ENCODE peak calls at places on chromosomes 16 and 17, in eight cellular contexts. L, M, I, T, V, P, K and X are unnamed samples.

GRCh38 chr16:53504665-53505064 is 1.7 kb upstream of the AKTIP start:
- DNase-seq in L (no peak), M (peak), I (no peak), T (no peak), V (no peak), P (no peak), K (no peak), X (no peak)

GRCh38 chr17:70636517-70637133 is 467.3 kb downstream of the KCNJ2 start:
- DNase-seq in L (no peak), M (peak), I (no peak), T (peak), V (peak), P (no peak), K (no peak), X (peak)

GRCh38 chr16:66168777-66169176 is 197.7 kb upstream of the CDH5 start:
- DNase-seq in L (no peak), M (no peak), I (no peak), T (no peak), V (no peak), P (no peak), K (no peak), X (no peak)

GRCh38 chr16:81365731-81366130 is 51.0 kb downstream of the GAN start:
- DNase-seq in L (no peak), M (no peak), I (no peak), T (no peak), V (no peak), P (no peak), K (no peak), X (no peak)

GRCh38 chr16:26645629-26646028 is 421.1 kb upstream of the C16orf82 start:
- DNase-seq in L (no peak), M (no peak), I (peak), T (no peak), V (peak), P (no peak), K (peak), X (peak)

GRCh38 chr16:12754824-12755543 is 48.7 kb downstream of the CPPED1 start:
- DNase-seq in L (no peak), M (no peak), I (no peak), T (no peak), V (no peak), P (no peak), K (no peak), X (no peak)

GRCh38 chr16:70612931-70613330 is 33.4 kb upstream of the IL34 start:
- DNase-seq in L (no peak), M (no peak), I (no peak), T (no peak), V (no peak), P (no peak), K (no peak), X (no peak)

GRCh38 chr16:67767953-67768352 is 38.4 kb downstream of the RANBP10 start:
- DNase-seq in L (no peak), M (no peak), I (no peak), T (peak), V (no peak), P (no peak), K (no peak), X (no peak)

GRCh38 chr16:55144656-55145055 is 179.3 kb upstream of the IRX6 start:
- DNase-seq in L (no peak), M (no peak), I (no peak), T (no peak), V (no peak), P (no peak), K (no peak), X (no peak)

GRCh38 chr17:76307966-76308338 is at the start of gene QRICH2:
- DNase-seq in L (no peak), M (no peak), I (no peak), T (no peak), V (no peak), P (no peak), K (no peak), X (no peak)

GRCh38 chr16:66222756-66223155 is 143.7 kb upstream of the CDH5 start:
- DNase-seq in L (no peak), M (no peak), I (no peak), T (no peak), V (no peak), P (no peak), K (no peak), X (no peak)

GRCh38 chr16:87918314-87918713 is 18.0 kb downstream of the CA5A start:
- DNase-seq in L (no peak), M (no peak), I (no peak), T (no peak), V (no peak), P (peak), K (no peak), X (no peak)

GRCh38 chr17:79979201-79979840 is 56.4 kb downstream of the TBC1D16 start:
- DNase-seq in L (no peak), M (no peak), I (no peak), T (no peak), V (no peak), P (no peak), K (no peak), X (no peak)

GRCh38 chr17:63519116-63519881 is 3.9 kb upstream of the KCNH6 start:
- DNase-seq in L (no peak), M (no peak), I (no peak), T (no peak), V (no peak), P (no peak), K (no peak), X (no peak)

GRCh38 chr16:8866118-8866883 is 2.5 kb downstream of the CARHSP1 start:
- DNase-seq in L (no peak), M (peak), I (no peak), T (no peak), V (peak), P (no peak), K (peak), X (no peak)

GRCh38 chr16:86899757-86900156 is 321.4 kb downstream of the FOXL1 start:
- DNase-seq in L (no peak), M (no peak), I (no peak), T (no peak), V (no peak), P (no peak), K (no peak), X (no peak)

GRCh38 chr16:12544477-12545291 is 259.0 kb downstream of the CPPED1 start:
- DNase-seq in L (no peak), M (no peak), I (no peak), T (no peak), V (no peak), P (no peak), K (no peak), X (no peak)

GRCh38 chr17:39229274-39229913 is 3.6 kb upstream of the STAC2 start:
- DNase-seq in L (peak), M (no peak), I (no peak), T (no peak), V (no peak), P (no peak), K (no peak), X (no peak)

GRCh38 chr16:11783319-11784047 is 13.6 kb downstream of the ZC3H7A start:
- DNase-seq in L (no peak), M (no peak), I (peak), T (no peak), V (no peak), P (no peak), K (no peak), X (peak)

GRCh38 chr16:63890072-63890471 is 1231.8 kb downstream of the CDH11 start:
- DNase-seq in L (no peak), M (peak), I (no peak), T (no peak), V (no peak), P (no peak), K (no peak), X (no peak)

GRCh38 chr17:7858487-7858832 is 657 bp downstream of the CYB5D1 start:
- DNase-seq in L (peak), M (peak), I (no peak), T (no peak), V (peak), P (no peak), K (no peak), X (no peak)

GRCh38 chr17:42687707-42688275 is 5.5 kb downstream of the CNTNAP1 start:
- DNase-seq in L (no peak), M (no peak), I (no peak), T (no peak), V (no peak), P (no peak), K (no peak), X (no peak)

GRCh38 chr16:9901-10665 is 43.3 kb downstream of the POLR3K start:
- DNase-seq in L (no peak), M (no peak), I (no peak), T (no peak), V (peak), P (no peak), K (no peak), X (no peak)

GRCh38 chr17:29614345-29615047 is 8.2 kb downstream of the CORO6 start:
- DNase-seq in L (no peak), M (no peak), I (no peak), T (no peak), V (no peak), P (no peak), K (no peak), X (no peak)

GRCh38 chr17:15257316-15257925 is 7.7 kb downstream of the PMP22 start:
- DNase-seq in L (no peak), M (peak), I (peak), T (peak), V (peak), P (peak), K (peak), X (peak)

GRCh38 chr16:89193576-89194293 is 6.6 kb downstream of the SLC22A31 start:
- DNase-seq in L (no peak), M (no peak), I (no peak), T (no peak), V (peak), P (no peak), K (no peak), X (no peak)

GRCh38 chr16:24577167-24577566 is 37.8 kb downstream of the RBBP6 start:
- DNase-seq in L (no peak), M (no peak), I (no peak), T (no peak), V (no peak), P (no peak), K (no peak), X (no peak)

GRCh38 chr17:1834378-1835149 is 4.8 kb downstream of the RPA1 start:
- DNase-seq in L (no peak), M (peak), I (peak), T (no peak), V (no peak), P (no peak), K (no peak), X (peak)

GRCh38 chr17:77914440-77915254 is 43.9 kb upstream of the TNRC6C start:
- DNase-seq in L (no peak), M (peak), I (no peak), T (no peak), V (peak), P (no peak), K (no peak), X (no peak)

GRCh38 chr17:29565643-29566472 is 979 bp downstream of the ABHD15 start:
- DNase-seq in L (peak), M (peak), I (peak), T (no peak), V (no peak), P (no peak), K (no peak), X (no peak)

GRCh38 chr17:61581611-61582349 is 9.2 kb downstream of the NACA2 start:
- DNase-seq in L (no peak), M (peak), I (no peak), T (no peak), V (no peak), P (no peak), K (no peak), X (no peak)

GRCh38 chr16:22614271-22614947 is 103.7 kb downstream of the NPIPB5 start:
- DNase-seq in L (peak), M (peak), I (no peak), T (no peak), V (no peak), P (no peak), K (no peak), X (no peak)

GRCh38 chr17:18056214-18056613 is 17.0 kb downstream of the GID4 start:
- DNase-seq in L (no peak), M (no peak), I (no peak), T (no peak), V (no peak), P (no peak), K (no peak), X (no peak)

GRCh38 chr17:63387941-63388340 is 58.2 kb downstream of the CYB561 start:
- DNase-seq in L (no peak), M (no peak), I (no peak), T (no peak), V (no peak), P (no peak), K (no peak), X (no peak)

GRCh38 chr16:21260870-21261791 is 17.0 kb downstream of the CRYM start:
- DNase-seq in L (no peak), M (peak), I (no peak), T (peak), V (peak), P (no peak), K (no peak), X (no peak)

DNA sequence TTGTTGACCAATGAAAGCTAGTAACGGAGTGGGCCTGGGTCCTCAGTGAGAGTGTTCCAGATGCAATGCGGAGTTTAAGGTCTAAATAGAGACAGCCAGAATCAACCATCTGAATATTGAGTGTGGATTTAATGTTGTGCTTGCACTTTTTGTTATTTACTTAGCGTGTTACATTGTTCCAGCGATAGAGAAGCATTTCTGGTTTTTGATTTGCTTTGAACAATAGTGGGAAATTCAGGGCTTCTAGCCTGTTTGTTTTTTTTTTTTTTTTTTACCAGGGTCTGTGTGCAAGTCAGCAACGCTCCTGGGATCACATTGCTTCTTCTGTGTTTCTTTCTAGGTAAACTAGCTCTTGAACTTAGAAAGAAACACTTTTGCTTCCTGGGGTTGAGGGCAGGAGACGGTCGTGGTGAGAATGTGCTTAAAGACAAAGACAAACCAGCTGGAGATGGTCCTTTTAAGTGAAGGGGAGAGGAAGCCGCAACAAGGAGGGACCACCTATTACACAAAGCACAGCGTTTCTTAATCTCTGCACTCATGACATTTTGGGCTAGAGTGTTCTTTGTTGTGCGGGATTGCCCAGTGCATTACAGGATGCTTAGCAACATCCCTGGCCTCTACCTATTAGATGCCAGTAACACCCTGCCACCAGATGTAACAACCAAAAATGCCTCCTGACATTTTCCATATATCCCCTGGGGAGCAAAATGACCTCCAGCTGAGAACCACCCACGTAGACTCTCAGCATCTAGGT is 119.2 kb downstream of the MAP2K6 start:
- DNase-seq in L (no peak), M (no peak), I (no peak), T (no peak), V (no peak), P (no peak), K (peak), X (peak)
- H3K4me3 ChIP-seq in L (no peak), M (no peak), I (no peak), T (no peak), V (no peak), P (no peak), K (no peak), X (no peak)

DNA sequence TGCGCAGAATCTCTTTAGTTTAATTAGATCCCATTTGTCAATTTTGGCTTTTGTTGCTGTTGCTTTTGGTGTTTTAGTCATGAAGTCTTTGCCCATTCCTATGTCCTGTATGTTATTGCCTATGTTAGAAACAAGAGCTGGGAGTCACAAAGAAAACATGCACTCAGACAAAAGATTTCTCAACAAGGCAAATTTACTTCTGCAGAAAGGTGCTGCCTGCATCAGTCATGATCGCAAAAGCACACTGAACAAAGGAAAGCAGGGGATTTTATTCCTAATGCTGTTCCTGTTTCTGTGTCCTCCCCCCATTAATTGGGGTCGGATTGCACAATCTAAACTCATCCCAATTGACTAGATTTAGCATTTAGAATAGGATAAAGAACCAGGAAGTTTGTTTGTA is 55.9 kb downstream of the ATF7IP2 start:
- DNase-seq in L (no peak), M (no peak), I (no peak), T (no peak), V (no peak), P (no peak), K (no peak), X (no peak)
- H3K4me3 ChIP-seq in L (no peak), M (no peak), I (no peak), T (no peak), V (no peak), P (no peak), K (no peak), X (no peak)

GRCh38 chr17:75077072-75077489 is 10.7 kb upstream of the SLC16A5 start:
- DNase-seq in L (no peak), M (peak), I (no peak), T (no peak), V (no peak), P (no peak), K (no peak), X (no peak)
- H3K4me3 ChIP-seq in L (no peak), M (no peak), I (no peak), T (no peak), V (no peak), P (peak), K (no peak), X (no peak)

GRCh38 chr17:68197091-68197996 is 50.5 kb upstream of the AMZ2 start:
- DNase-seq in L (no peak), M (no peak), I (no peak), T (no peak), V (peak), P (no peak), K (no peak), X (no peak)
- H3K4me3 ChIP-seq in L (peak), M (no peak), I (peak), T (no peak), V (peak), P (peak), K (peak), X (no peak)

DNA sequence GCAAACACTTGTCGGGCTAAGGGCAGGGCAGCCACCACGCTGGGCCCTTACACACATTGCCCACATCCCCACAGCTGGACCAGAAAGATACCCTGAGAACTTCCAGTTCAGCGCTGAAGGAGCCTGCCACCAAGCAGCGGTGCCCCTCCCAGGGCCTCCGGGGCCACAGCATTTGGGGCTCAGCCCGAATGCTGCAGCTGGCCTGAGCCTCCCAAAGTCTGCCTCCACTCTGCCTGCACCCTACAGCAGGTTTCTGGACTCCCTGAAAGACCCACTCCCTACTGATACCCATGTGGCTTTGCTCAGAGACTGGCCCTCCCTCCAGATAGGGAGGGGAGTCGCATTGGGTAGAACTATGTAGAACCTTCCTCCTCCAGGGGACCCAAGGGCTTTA is 1.5 kb downstream of the MCRIP1 start:
- DNase-seq in L (no peak), M (no peak), I (no peak), T (no peak), V (no peak), P (no peak), K (no peak), X (no peak)
- H3K4me3 ChIP-seq in L (no peak), M (no peak), I (peak), T (peak), V (peak), P (no peak), K (no peak), X (peak)

DNA sequence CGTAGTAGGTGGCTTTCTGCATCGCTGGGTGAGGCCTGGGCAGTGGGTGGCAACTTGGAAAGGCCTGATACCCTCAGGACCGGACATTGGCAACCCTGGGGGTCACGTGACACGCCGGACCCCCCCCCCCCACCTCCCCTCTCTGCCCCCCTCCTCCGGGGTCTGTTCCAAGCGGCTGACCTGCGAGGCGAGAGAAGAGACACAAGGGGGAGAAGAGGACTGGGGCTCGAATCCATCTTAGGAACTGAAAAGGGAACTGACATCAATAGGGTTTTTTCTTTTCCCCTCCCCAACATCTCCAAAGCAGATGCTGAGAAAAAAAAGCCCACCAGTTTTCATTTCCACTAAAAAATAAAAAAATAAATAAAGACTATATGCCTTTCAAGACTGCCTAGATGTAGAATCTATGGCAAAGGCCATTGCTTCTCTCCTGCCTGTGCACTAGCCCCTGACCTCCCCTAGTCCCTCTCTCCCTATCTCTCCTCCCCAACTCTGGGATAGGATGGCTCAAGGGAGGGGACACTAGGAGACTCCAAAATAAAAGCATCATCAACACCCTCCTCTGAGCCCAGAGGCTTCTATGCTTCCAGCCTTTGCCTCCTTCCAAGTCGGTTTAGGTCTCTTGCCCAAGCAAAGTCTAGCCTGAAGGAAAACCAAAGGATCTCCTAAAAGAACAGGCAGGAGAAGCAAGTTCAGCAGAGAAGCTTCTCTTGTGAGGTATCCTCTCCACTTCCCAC is 7.7 kb upstream of the HOXB2 start:
- DNase-seq in L (no peak), M (no peak), I (no peak), T (no peak), V (no peak), P (no peak), K (no peak), X (no peak)
- H3K4me3 ChIP-seq in L (no peak), M (no peak), I (no peak), T (peak), V (no peak), P (no peak), K (peak), X (no peak)